ENCODE peak calls at places on chromosome X, in four cellular contexts. D, Y, B and H are unnamed samples.

GRCh38 chrX:119503484-119503861 is 35.2 kb downstream of the SLC25A5 start:
- DNase-seq in D (peak; percentile 11), Y (no peak), B (no peak), H (no peak)

GRCh38 chrX:39758791-39759525 is 338.8 kb downstream of the BCOR start:
- DNase-seq in D (no peak), Y (no peak), B (no peak), H (no peak)

GRCh38 chrX:139554367-139554766 is 23.8 kb downstream of the F9 start:
- DNase-seq in D (no peak), Y (no peak), B (no peak), H (no peak)

GRCh38 chrX:139828037-139828436 is 104.8 kb downstream of the ATP11C start:
- DNase-seq in D (no peak), Y (no peak), B (no peak), H (no peak)

GRCh38 chrX:73289039-73289438 is 74.4 kb upstream of the NAP1L2 start:
- DNase-seq in D (no peak), Y (no peak), B (no peak), H (no peak)

GRCh38 chrX:111597967-111598366 is 83.0 kb upstream of the ALG13 start:
- DNase-seq in D (no peak), Y (no peak), B (no peak), H (no peak)

GRCh38 chrX:74234829-74235228 is 69.2 kb upstream of the ZCCHC13 start:
- DNase-seq in D (no peak), Y (no peak), B (no peak), H (no peak)

GRCh38 chrX:119497185-119497584 is 28.9 kb downstream of the SLC25A5 start:
- DNase-seq in D (no peak), Y (no peak), B (no peak), H (no peak)

GRCh38 chrX:48683411-48683982 is at the start of gene WAS:
- DNase-seq in D (peak; percentile 52), Y (no peak), B (peak; percentile 5), H (no peak)

GRCh38 chrX:155218777-155219176 is 2.5 kb downstream of the VBP1 start:
- DNase-seq in D (no peak), Y (no peak), B (no peak), H (no peak)

GRCh38 chrX:114905251-114905650 is 112.2 kb downstream of the IL13RA2 start:
- DNase-seq in D (no peak), Y (no peak), B (no peak), H (no peak)

GRCh38 chrX:79270401-79270800 is 96.7 kb downstream of the ITM2A start:
- DNase-seq in D (peak; percentile 4), Y (peak; percentile 54), B (no peak), H (peak; percentile 15)

GRCh38 chrX:151516538-151517187 is 46.8 kb upstream of the PASD1 start:
- DNase-seq in D (no peak), Y (no peak), B (no peak), H (no peak)

GRCh38 chrX:153972368-153973126 is at the start of gene TMEM187:
- DNase-seq in D (peak; percentile 76), Y (peak; percentile 82), B (peak; percentile 81), H (peak; percentile 82)

GRCh38 chrX:134501942-134502341 is 42.0 kb downstream of the HPRT1 start:
- DNase-seq in D (no peak), Y (no peak), B (no peak), H (no peak)

GRCh38 chrX:42818151-42818921 is 40.4 kb upstream of the PPP1R2C start:
- DNase-seq in D (no peak), Y (no peak), B (no peak), H (no peak)

GRCh38 chrX:132413459-132413858 is 75.4 kb downstream of the MBNL3 start:
- DNase-seq in D (no peak), Y (no peak), B (no peak), H (no peak)

GRCh38 chrX:116281106-116281505 is 110.6 kb downstream of the AGTR2 start:
- DNase-seq in D (no peak), Y (no peak), B (no peak), H (no peak)

GRCh38 chrX:115952417-115953092 is 218.0 kb upstream of the AGTR2 start:
- DNase-seq in D (peak; percentile 33), Y (no peak), B (no peak), H (no peak)

GRCh38 chrX:37912286-37912685 is 64.9 kb upstream of the DYNLT3 start:
- DNase-seq in D (no peak), Y (no peak), B (no peak), H (no peak)

GRCh38 chrX:65697915-65698796 is 30.7 kb downstream of the MSN start:
- DNase-seq in D (peak; percentile 48), Y (peak; percentile 54), B (peak; percentile 7), H (no peak)

GRCh38 chrX:119429471-119429870 is 30.3 kb downstream of the SLC25A43 start:
- DNase-seq in D (no peak), Y (no peak), B (no peak), H (no peak)

GRCh38 chrX:37405954-37406353 is 56.8 kb downstream of the PRRG1 start:
- DNase-seq in D (no peak), Y (no peak), B (no peak), H (no peak)

GRCh38 chrX:32877592-32877991 is 333.8 kb downstream of the DMD start:
- DNase-seq in D (no peak), Y (no peak), B (no peak), H (no peak)

GRCh38 chrX:68743754-68744153 is 85.1 kb upstream of the EFNB1 start:
- DNase-seq in D (no peak), Y (no peak), B (no peak), H (no peak)

GRCh38 chrX:107465932-107466620 is 16.6 kb downstream of the FRMPD3 start:
- DNase-seq in D (no peak), Y (no peak), B (no peak), H (no peak)

GRCh38 chrX:153643431-153644351 is 3.3 kb upstream of the DUSP9 start:
- DNase-seq in D (no peak), Y (no peak), B (peak; percentile 34), H (peak; percentile 24)

GRCh38 chrX:55908685-55909212 is 191.2 kb downstream of the RRAGB start:
- DNase-seq in D (peak; percentile 27), Y (no peak), B (no peak), H (peak; percentile 11)

GRCh38 chrX:101160001-101160400 is 59.6 kb upstream of the DRP2 start:
- DNase-seq in D (no peak), Y (no peak), B (no peak), H (no peak)

GRCh38 chrX:57329008-57329407 is 42.5 kb downstream of the FAAH2 start:
- DNase-seq in D (no peak), Y (no peak), B (no peak), H (no peak)

GRCh38 chrX:75603833-75604232 is 81.0 kb upstream of the ZDHHC15 start:
- DNase-seq in D (peak; percentile 37), Y (no peak), B (no peak), H (peak; percentile 5)

GRCh38 chrX:152937236-152937635 is 39.4 kb downstream of the ZNF185 start:
- DNase-seq in D (no peak), Y (no peak), B (no peak), H (no peak)

GRCh38 chrX:24877854-24878650 is 137.7 kb downstream of the ARX start:
- DNase-seq in D (no peak), Y (no peak), B (no peak), H (no peak)

GRCh38 chrX:40176979-40177430 is 79.2 kb upstream of the BCOR start:
- DNase-seq in D (no peak), Y (no peak), B (no peak), H (no peak)

GRCh38 chrX:14529288-14529989 is at the start of gene GLRA2:
- DNase-seq in D (peak; percentile 4), Y (no peak), B (no peak), H (no peak)

GRCh38 chrX:121254336-121254735 is 206.9 kb downstream of the GLUD2 start:
- DNase-seq in D (no peak), Y (no peak), B (no peak), H (no peak)

GRCh38 chrX:39381446-39381845 is 580.2 kb downstream of the MID1IP1 start:
- DNase-seq in D (no peak), Y (no peak), B (no peak), H (no peak)

GRCh38 chrX:41779058-41779564 is 55.1 kb downstream of the GPR82 start:
- DNase-seq in D (no peak), Y (no peak), B (no peak), H (no peak)

GRCh38 chrX:140040397-140040796 is 75.1 kb upstream of the CXorf66 start:
- DNase-seq in D (no peak), Y (no peak), B (no peak), H (no peak)